ENCODE peak calls at places on chromosomes 5 and 9, in six cellular contexts. Y, N, U, Z, W and A are unnamed samples.

GRCh38 chr5:15799612-15800011 is 299.6 kb downstream of the FBXL7 start:
- DNase-seq in W (no peak), Y (no peak), Z (no peak), N (no peak), U (no peak), A (no peak)

GRCh38 chr9:113857875-113858274 is 18.2 kb upstream of the ZNF618 start:
- DNase-seq in Z (no peak), Y (no peak), W (no peak), U (no peak), N (no peak), A (no peak)

GRCh38 chr5:14557203-14557725 is 24.3 kb upstream of the OTULINL start:
- DNase-seq in W (peak; percentile 14), N (no peak), Y (no peak), U (no peak), Z (no peak), A (no peak)

GRCh38 chr5:35183243-35183955 is 46.9 kb downstream of the PRLR start:
- DNase-seq in Y (no peak), Z (no peak), N (peak; percentile 10), W (no peak), U (peak; percentile 53), A (peak; percentile 67)

GRCh38 chr9:105127863-105128220 is 116.6 kb upstream of the SLC44A1 start:
- DNase-seq in Z (peak; percentile 89), U (no peak), W (no peak), N (no peak), Y (no peak), A (no peak)

GRCh38 chr5:88952344-88952743 is 69.4 kb upstream of the MEF2C start:
- DNase-seq in W (no peak), N (peak; percentile 1), Z (no peak), Y (no peak), U (no peak), A (no peak)

GRCh38 chr5:176768174-176768970 is 42.0 kb upstream of the UNC5A start:
- DNase-seq in W (no peak), U (no peak), Y (peak; percentile 21), N (no peak), Z (no peak), A (no peak)

GRCh38 chr5:74519161-74519571 is 121.4 kb downstream of the ENC1 start:
- DNase-seq in N (no peak), Z (no peak), W (no peak), Y (no peak), U (no peak), A (no peak)

GRCh38 chr5:93909356-93909755 is 168.0 kb upstream of the POU5F2 start:
- DNase-seq in Z (no peak), N (no peak), Y (no peak), U (no peak), W (no peak), A (no peak)

GRCh38 chr5:96562614-96563013 is 99.6 kb upstream of the CAST start:
- DNase-seq in Y (no peak), W (no peak), U (no peak), Z (no peak), N (no peak), A (no peak)

GRCh38 chr9:27086818-27087680 is 22.0 kb upstream of the TEK start:
- DNase-seq in W (no peak), U (no peak), N (no peak), Y (no peak), Z (no peak), A (no peak)

GRCh38 chr9:7093040-7093439 is 335.3 kb downstream of the KDM4C start:
- DNase-seq in N (no peak), W (no peak), U (no peak), Z (no peak), Y (no peak), A (no peak)

GRCh38 chr5:154474267-154474956 is 3.6 kb downstream of the HAND1 start:
- DNase-seq in U (peak; percentile 21), W (no peak), Y (no peak), Z (no peak), N (no peak), A (no peak)

GRCh38 chr5:154473581-154474266 is 4.3 kb downstream of the HAND1 start:
- DNase-seq in U (peak; percentile 30), W (no peak), Y (no peak), N (no peak), Z (no peak), A (no peak)

GRCh38 chr5:154470172-154470571 is 7.9 kb downstream of the HAND1 start:
- DNase-seq in U (no peak), Z (no peak), Y (no peak), W (no peak), N (no peak), A (no peak)

GRCh38 chr5:154472871-154473580 is 5.0 kb downstream of the HAND1 start:
- DNase-seq in U (peak; percentile 38), Z (no peak), Y (no peak), N (no peak), W (peak; percentile 33), A (no peak)

DNA sequence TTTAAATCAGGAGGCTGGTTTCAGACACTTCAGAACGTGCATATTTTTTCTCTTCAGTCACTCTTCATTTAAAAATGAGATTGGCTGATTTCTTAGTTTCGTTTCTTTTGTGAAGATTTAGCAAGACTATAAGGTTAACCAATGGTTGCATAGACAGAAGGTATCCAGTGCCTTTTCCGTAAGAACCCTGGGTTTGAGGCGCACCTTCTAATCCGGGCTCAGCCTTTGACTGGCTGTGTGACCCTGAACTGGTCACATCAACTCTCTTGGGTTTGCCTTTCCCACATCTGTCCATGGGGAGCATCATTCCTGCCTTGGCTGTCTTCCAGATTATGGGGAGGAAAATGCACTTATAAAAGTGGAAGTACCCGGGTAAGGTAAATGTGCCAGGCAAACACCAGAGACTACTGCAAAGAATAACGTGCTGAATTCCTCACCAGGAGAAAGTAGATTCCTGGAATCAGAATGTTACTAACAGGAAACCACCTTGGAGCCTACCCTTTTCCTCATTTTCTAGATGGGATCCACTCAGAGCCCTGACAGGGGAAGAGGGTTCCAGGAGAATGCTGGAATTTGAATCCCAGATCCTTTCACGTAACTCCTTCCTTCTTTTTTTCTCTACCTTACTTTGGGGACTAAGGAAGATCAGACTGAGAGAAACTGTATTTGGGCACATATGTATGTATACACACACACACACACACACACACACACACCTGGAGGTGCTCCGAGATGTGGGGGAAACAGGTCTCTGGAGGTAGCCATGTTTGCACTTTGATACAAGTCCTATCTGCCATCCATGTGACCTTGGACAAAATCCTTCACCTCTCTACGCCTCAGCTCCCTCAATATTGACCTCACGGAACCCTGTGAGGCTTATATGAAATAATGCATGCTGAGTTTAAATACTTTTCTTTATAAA is 6.8 kb downstream of the HAND1 start:
- DNase-seq in Z (no peak), W (no peak), U (peak; percentile 19), Y (no peak), N (no peak), A (no peak)
- H3K4me1 ChIP-seq in Z (peaks cover 11% of the 10 kb centered on the region), W (peaks cover 51% of the 10 kb centered on the region), U (peaks cover 23% of the 10 kb centered on the region), Y (peaks cover 22% of the 10 kb centered on the region), N (no peaks in the 10 kb centered on the region), A (peaks cover 3% of the 10 kb centered on the region)

DNA sequence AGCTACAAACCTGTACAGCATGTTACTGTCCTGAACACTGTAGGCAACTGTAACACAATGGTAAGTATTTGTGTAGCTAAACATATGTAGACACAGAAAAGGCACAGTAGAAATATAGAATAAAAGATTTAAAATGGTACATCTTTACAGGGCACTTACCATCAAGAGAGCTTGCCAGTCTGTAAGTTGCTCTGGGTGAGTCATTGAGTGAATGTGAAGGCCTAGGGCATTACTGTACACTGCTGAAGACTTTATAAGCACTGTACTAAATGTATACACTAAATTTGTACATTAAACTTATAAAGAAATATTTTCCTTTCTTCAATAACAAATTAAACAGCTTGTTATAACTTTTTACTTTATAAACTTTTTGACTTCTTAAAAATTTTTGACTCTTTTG is 20.5 kb downstream of the ADRB2 start:
- DNase-seq in Z (no peak), U (no peak), W (no peak), N (no peak), Y (no peak), A (no peak)
- H3K4me1 ChIP-seq in Z (peaks cover 88% of the 10 kb centered on the region), U (peaks cover 31% of the 10 kb centered on the region), W (peaks cover 31% of the 10 kb centered on the region), N (no peaks in the 10 kb centered on the region), Y (peaks cover 21% of the 10 kb centered on the region), A (no peaks in the 10 kb centered on the region)

GRCh38 chr9:127912296-127912695 is 4.5 kb downstream of the ST6GALNAC4 start:
- DNase-seq in Z (no peak), N (no peak), W (no peak), U (peak; percentile 44), Y (no peak), A (no peak)

GRCh38 chr9:127910613-127911205 is 6.1 kb downstream of the ST6GALNAC4 start:
- DNase-seq in Z (no peak), W (no peak), U (peak; percentile 46), Y (no peak), N (no peak), A (no peak)

GRCh38 chr9:127908660-127908926 is 8.2 kb downstream of the ST6GALNAC4 start:
- DNase-seq in W (no peak), U (no peak), Y (no peak), N (no peak), Z (no peak), A (no peak)

GRCh38 chr9:127907867-127908659 is 8.7 kb upstream of the ST6GALNAC6 start:
- DNase-seq in W (no peak), N (no peak), Y (no peak), U (peak; percentile 48), Z (no peak), A (no peak)

DNA sequence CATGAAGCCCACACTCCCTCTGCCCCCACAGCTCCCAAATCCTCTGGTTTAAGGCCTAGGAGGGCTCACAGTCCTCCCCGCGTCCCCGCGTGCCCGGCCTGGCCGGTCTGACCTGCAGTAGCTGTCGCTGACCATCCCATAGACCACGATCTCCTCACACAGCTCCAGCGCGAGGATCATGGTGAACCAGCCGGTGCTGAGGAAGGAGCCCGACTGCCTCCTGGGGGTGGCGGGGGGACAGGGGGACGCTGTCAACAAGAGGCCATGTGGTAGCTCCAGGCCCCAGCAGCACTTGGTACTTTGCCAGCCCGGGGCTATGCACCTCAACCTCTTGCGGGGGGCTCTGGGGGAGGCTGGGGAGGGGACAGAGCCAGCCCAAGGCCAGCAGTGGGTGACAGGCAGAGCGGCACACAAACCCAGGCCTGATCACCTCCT is 7.0 kb downstream of the ST6GALNAC4 start:
- DNase-seq in Z (no peak), N (no peak), W (no peak), Y (no peak), U (peak; percentile 38), A (no peak)
- H3K4me1 ChIP-seq in Z (peaks cover 20% of the 10 kb centered on the region), N (no peaks in the 10 kb centered on the region), W (peaks cover 29% of the 10 kb centered on the region), Y (peaks cover 27% of the 10 kb centered on the region), U (peaks cover under 1% of the 10 kb centered on the region), A (peaks cover 23% of the 10 kb centered on the region)

DNA sequence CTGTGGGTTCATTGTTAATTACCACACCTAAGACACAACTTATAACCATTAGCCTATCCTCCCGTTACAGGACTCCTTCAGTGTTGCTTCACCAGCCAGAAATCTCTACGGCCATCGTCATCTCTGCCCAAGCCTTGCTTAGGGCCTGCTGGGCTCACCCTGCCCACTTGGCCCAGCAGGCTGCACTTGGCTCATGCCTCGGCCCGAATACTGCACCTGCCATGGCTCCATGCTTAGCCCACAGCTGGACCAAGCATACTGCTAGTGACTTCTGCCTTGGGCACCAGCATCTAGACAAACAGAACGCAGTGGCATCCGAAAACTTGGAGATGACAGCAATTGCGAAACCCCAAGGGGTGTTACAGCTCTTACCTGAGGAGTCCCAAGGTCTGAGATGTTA is 2336.0 kb upstream of the ACO1 start:
- DNase-seq in W (no peak), U (no peak), N (no peak), Y (no peak), Z (no peak), A (no peak)
- H3K4me1 ChIP-seq in W (no peaks in the 10 kb centered on the region), U (no peaks in the 10 kb centered on the region), N (no peaks in the 10 kb centered on the region), Y (no peaks in the 10 kb centered on the region), Z (no peaks in the 10 kb centered on the region), A (no peaks in the 10 kb centered on the region)

DNA sequence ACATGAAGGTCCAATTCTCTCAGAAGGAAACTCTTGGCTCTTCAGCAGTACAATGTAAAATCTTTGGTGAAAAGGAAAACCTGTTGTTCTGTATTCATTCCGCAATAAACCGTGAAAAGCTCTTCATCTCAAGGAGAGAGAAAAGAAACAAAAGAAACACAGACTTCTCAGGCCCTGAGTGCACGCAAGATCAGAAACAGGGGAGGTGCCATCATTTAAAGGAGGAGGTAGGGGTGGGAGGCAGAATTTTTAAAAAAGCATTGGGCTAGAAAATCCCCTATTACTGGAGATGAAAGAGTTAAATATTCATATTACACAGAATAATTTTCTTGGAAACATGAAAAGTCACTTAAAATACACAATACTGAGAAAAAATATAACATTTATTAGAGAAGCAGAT is 56.3 kb downstream of the USP20 start:
- DNase-seq in Z (peak; percentile 36), N (no peak), Y (no peak), W (no peak), U (no peak), A (no peak)
- H3K4me1 ChIP-seq in Z (peaks cover 79% of the 10 kb centered on the region), N (peaks cover 1% of the 10 kb centered on the region), Y (peaks cover 13% of the 10 kb centered on the region), W (peaks cover 28% of the 10 kb centered on the region), U (no peaks in the 10 kb centered on the region), A (no peaks in the 10 kb centered on the region)